ENCODE peak calls at places on chromosome 3, in seven cellular contexts. R, D, M, J, V, H and L are unnamed samples.

GRCh38 chr3:157082305-157082981 is 77.5 kb downstream of the CCNL1 start:
- DNase-seq in R (peak; percentile 22), D (peak; percentile 31), M (no peak), J (no peak), V (peak; percentile 84), H (peak; percentile 39), L (no peak)

GRCh38 chr3:37519661-37520060 is 342.0 kb upstream of the CTDSPL start:
- DNase-seq in R (no peak), D (no peak), M (no peak), J (no peak), V (no peak), H (no peak), L (no peak)

GRCh38 chr3:18745472-18745871 is 320.3 kb upstream of the SATB1 start:
- DNase-seq in R (peak; percentile 19), D (no peak), M (no peak), J (no peak), V (no peak), H (no peak), L (no peak)

GRCh38 chr3:188264231-188265213 is 110.6 kb downstream of the LPP start:
- DNase-seq in R (no peak), D (peak; percentile 44), M (no peak), J (no peak), V (peak; percentile 65), H (no peak), L (no peak)

GRCh38 chr3:39896184-39896583 is 86.8 kb downstream of the MYRIP start:
- DNase-seq in R (no peak), D (no peak), M (no peak), J (no peak), V (no peak), H (no peak), L (no peak)

GRCh38 chr3:177931346-177931745 is 604.9 kb upstream of the KCNMB2 start:
- DNase-seq in R (no peak), D (no peak), M (no peak), J (no peak), V (no peak), H (no peak), L (no peak)

GRCh38 chr3:140428380-140428779 is 249.5 kb upstream of the TRIM42 start:
- DNase-seq in R (peak; percentile 7), D (no peak), M (no peak), J (no peak), V (no peak), H (no peak), L (no peak)

GRCh38 chr3:27943106-27943505 is 221.0 kb upstream of the EOMES start:
- DNase-seq in R (peak; percentile 24), D (peak; percentile 36), M (no peak), J (no peak), V (peak; percentile 12), H (no peak), L (no peak)

GRCh38 chr3:154956815-154957214 is 123.3 kb upstream of the MME start:
- DNase-seq in R (no peak), D (no peak), M (no peak), J (no peak), V (no peak), H (no peak), L (no peak)

GRCh38 chr3:156211583-156211982 is 91.2 kb downstream of the KCNAB1 start:
- DNase-seq in R (peak; percentile 34), D (peak; percentile 35), M (no peak), J (no peak), V (no peak), H (no peak), L (no peak)

GRCh38 chr3:47273564-47273963 is 9.0 kb downstream of the KIF9 start:
- DNase-seq in R (no peak), D (no peak), M (no peak), J (no peak), V (no peak), H (no peak), L (no peak)

GRCh38 chr3:33831053-33831452 is 32.6 kb downstream of the PDCD6IP start:
- DNase-seq in R (no peak), D (no peak), M (no peak), J (no peak), V (peak; percentile 7), H (no peak), L (no peak)

GRCh38 chr3:53261712-53262111 is 5.9 kb upstream of the TKT start:
- DNase-seq in R (no peak), D (no peak), M (no peak), J (no peak), V (no peak), H (no peak), L (no peak)

GRCh38 chr3:109336272-109336957 is 931 bp downstream of the DPPA4 start:
- DNase-seq in R (no peak), D (peak; percentile 77), M (no peak), J (no peak), V (peak; percentile 64), H (no peak), L (no peak)

GRCh38 chr3:133991637-133992036 is 38.1 kb downstream of the SLCO2A1 start:
- DNase-seq in R (no peak), D (peak; percentile 8), M (no peak), J (no peak), V (peak; percentile 28), H (no peak), L (no peak)

GRCh38 chr3:36827133-36827532 is 62.8 kb upstream of the DCLK3 start:
- DNase-seq in R (no peak), D (no peak), M (no peak), J (no peak), V (no peak), H (no peak), L (no peak)

GRCh38 chr3:150874666-150875219 is 30.5 kb downstream of the MINDY4B start:
- DNase-seq in R (no peak), D (peak; percentile 21), M (no peak), J (no peak), V (no peak), H (no peak), L (no peak)

GRCh38 chr3:112781611-112782010 is 65.1 kb downstream of the CD200R1L start:
- DNase-seq in R (no peak), D (no peak), M (no peak), J (no peak), V (no peak), H (no peak), L (no peak)

GRCh38 chr3:112782481-112782880 is 64.2 kb downstream of the CD200R1L start:
- DNase-seq in R (no peak), D (no peak), M (no peak), J (no peak), V (no peak), H (no peak), L (no peak)

GRCh38 chr3:112776836-112777235 is 69.8 kb downstream of the CD200R1L start:
- DNase-seq in R (no peak), D (no peak), M (no peak), J (no peak), V (peak; percentile 40), H (no peak), L (no peak)

GRCh38 chr3:112778298-112779008 is 68.2 kb downstream of the CD200R1L start:
- DNase-seq in R (no peak), D (peak; percentile 89), M (no peak), J (no peak), V (peak; percentile 92), H (no peak), L (no peak)

GRCh38 chr3:112779558-112780480 is 66.8 kb downstream of the CD200R1L start:
- DNase-seq in R (no peak), D (peak; percentile 23), M (no peak), J (no peak), V (no peak), H (no peak), L (no peak)
- H3K27ac ChIP-seq in R (no peak overlapping the region), D (no peak overlapping the region), M (no peak overlapping the region), J (no peak overlapping the region), V (no peak overlapping the region), H (no peak overlapping the region), L (no peak overlapping the region)

DNA sequence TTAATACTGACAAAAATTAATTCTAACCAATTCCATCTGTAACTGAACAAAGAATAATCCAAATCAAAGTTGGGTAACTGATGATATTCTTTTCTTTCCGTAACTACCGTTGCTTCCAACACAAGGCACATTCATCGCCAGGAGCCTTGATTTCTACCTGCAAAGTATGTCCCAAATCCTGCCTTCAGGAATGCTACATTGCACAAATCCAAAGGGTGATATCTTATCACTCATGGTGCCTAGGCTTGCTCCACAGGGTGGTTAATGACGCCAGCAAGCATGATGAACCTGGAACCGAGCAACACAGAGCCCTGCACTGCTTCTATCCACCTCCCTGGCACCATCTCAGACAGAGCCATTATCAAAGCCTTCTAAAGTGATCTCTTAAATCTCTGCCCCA is 772.7 kb downstream of the ROBO1 start:
- DNase-seq in R (no peak), D (no peak), M (no peak), J (no peak), V (no peak), H (no peak), L (no peak)
- H3K4me3 ChIP-seq in R (no peak overlapping the region), D (no peak overlapping the region), M (no peak overlapping the region), J (no peak overlapping the region), V (no peak overlapping the region), H (no peak overlapping the region), L (no peak overlapping the region)

GRCh38 chr3:124526601-124527000 is 203.7 kb upstream of the UMPS start:
- DNase-seq in R (no peak), D (no peak), M (no peak), J (no peak), V (no peak), H (no peak), L (no peak)

GRCh38 chr3:124530916-124531315 is 199.3 kb upstream of the UMPS start:
- DNase-seq in R (no peak), D (no peak), M (no peak), J (no peak), V (no peak), H (no peak), L (no peak)

GRCh38 chr3:124532071-124532470 is 198.2 kb upstream of the UMPS start:
- DNase-seq in R (no peak), D (peak; percentile 15), M (no peak), J (no peak), V (peak; percentile 13), H (no peak), L (no peak)

GRCh38 chr3:124535306-124535705 is 194.9 kb upstream of the UMPS start:
- DNase-seq in R (no peak), D (no peak), M (no peak), J (no peak), V (no peak), H (no peak), L (no peak)

DNA sequence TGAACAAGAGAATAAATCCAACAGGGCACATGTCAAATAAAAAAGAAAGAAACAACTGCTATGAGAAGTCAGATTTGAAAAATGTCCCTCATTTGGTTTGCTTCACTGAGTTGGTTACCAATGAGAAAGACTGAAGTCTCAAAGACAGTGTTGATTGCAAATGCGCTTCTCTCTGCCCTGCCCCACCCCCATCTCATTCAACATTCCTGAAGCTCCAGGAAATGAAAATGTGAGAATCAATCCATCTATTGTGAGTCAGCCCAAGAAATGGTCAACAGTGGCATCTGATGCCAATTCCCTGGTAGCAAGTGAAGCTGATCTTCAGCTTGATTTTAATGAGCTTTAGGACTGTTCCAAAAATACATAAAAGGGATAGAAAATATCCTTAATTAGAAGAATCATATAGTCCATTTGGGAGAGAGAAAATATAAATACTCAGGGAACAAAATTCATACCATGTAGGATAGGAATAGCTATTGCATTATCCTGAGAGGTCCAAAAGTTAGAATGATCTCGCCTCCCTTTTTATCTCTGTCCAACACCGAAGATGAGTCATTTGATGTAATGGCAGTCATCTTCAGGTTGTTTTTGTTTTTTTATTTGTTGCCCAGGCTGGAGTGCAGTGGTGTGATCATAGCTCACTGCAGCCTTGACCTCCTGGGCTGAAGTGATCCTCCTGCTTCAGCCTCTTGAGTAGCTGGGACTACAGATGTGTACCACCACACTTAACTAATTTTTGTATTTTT is 200.3 kb upstream of the UMPS start:
- DNase-seq in R (no peak), D (no peak), M (no peak), J (no peak), V (no peak), H (no peak), L (no peak)
- H3K27ac ChIP-seq in R (no peak overlapping the region), D (no peak overlapping the region), M (no peak overlapping the region), J (no peak overlapping the region), V (no peak overlapping the region), H (no peak overlapping the region), L (no peak overlapping the region)

GRCh38 chr3:126970101-126970500 is 12.8 kb upstream of the PLXNA1 start:
- DNase-seq in R (no peak), D (no peak), M (no peak), J (no peak), V (no peak), H (no peak), L (no peak)
- H3K4me3 ChIP-seq in R (no peak overlapping the region), D (no peak overlapping the region), M (no peak overlapping the region), J (no peak overlapping the region), V (no peak overlapping the region), H (no peak overlapping the region), L (no peak overlapping the region)